ENCODE peak calls at places on chromosomes 16 and 17, in four cellular contexts. V is spleen, H is NCI-H1436 treated with DMSO at 0.1 percent for 48 hours, M is NCI-H460. B is an unnamed sample.

GRCh38 chr17:83088451-83089321 is 9.3 kb downstream of the METRNL start:
- DNase-seq in H (no peak), V (no peak), M (no peak), B (no peak)

GRCh38 chr16:64391009-64391663 is 730.7 kb downstream of the CDH11 start:
- DNase-seq in H (no peak), V (no peak), M (peak), B (no peak)

GRCh38 chr16:84884311-84885023 is 64.7 kb downstream of the CRISPLD2 start:
- DNase-seq in M (no peak), H (no peak), V (no peak), B (no peak)

GRCh38 chr17:66582373-66583111 is 252.4 kb upstream of the CACNG5 start:
- DNase-seq in H (no peak), M (no peak), V (no peak), B (no peak)

GRCh38 chr17:37710344-37710886 is 34.4 kb downstream of the HNF1B start:
- DNase-seq in M (no peak), H (peak), V (no peak), B (peak)

GRCh38 chr17:72558971-72559476 is 438.2 kb downstream of the SOX9 start:
- DNase-seq in V (peak), H (no peak), M (no peak), B (no peak)

GRCh38 chr16:82761236-82761635 is 134.5 kb downstream of the CDH13 start:
- DNase-seq in H (no peak), M (peak), V (no peak), B (peak)

GRCh38 chr17:823501-823902 is 41.3 kb downstream of the MRM3 start:
- DNase-seq in H (no peak), M (no peak), V (no peak), B (no peak)

GRCh38 chr17:76354747-76355310 is 1.1 kb upstream of the PRPSAP1 start:
- DNase-seq in V (no peak), H (no peak), M (no peak), B (no peak)

GRCh38 chr16:66523861-66524354 is 26.0 kb downstream of the TK2 start:
- DNase-seq in V (peak), M (no peak), H (no peak), B (no peak)

GRCh38 chr17:48375356-48375755 is 54.7 kb downstream of the SKAP1 start:
- DNase-seq in V (no peak), M (no peak), H (no peak), B (no peak)

GRCh38 chr17:65389426-65389825 is 172.0 kb downstream of the AXIN2 start:
- DNase-seq in V (no peak), M (no peak), H (no peak), B (no peak)

GRCh38 chr16:1133271-1133670 is 19.6 kb upstream of the CACNA1H start:
- DNase-seq in V (no peak), H (no peak), M (no peak), B (no peak)

GRCh38 chr17:37110012-37110701 is 161.4 kb downstream of the AATF start:
- DNase-seq in H (no peak), M (no peak), V (no peak), B (no peak)

GRCh38 chr17:29042679-29043538 is at the start of gene PIPOX:
- DNase-seq in V (no peak), M (no peak), H (peak), B (no peak)

GRCh38 chr17:49343273-49343672 is 18.8 kb downstream of the ZNF652 start:
- DNase-seq in H (no peak), M (no peak), V (no peak), B (no peak)

GRCh38 chr17:8479431-8479947 is 43.8 kb downstream of the NDEL1 start:
- DNase-seq in H (no peak), V (no peak), M (no peak), B (no peak)

GRCh38 chr17:42180922-42181850 is at the start of gene KCNH4:
- DNase-seq in V (peak), M (peak), H (peak), B (peak)

GRCh38 chr17:57838857-57839570 is 10.8 kb downstream of the MRPS23 start:
- DNase-seq in V (no peak), H (no peak), M (no peak), B (no peak)

GRCh38 chr16:24736758-24737157 is 7.3 kb downstream of the TNRC6A start:
- DNase-seq in M (no peak), H (no peak), V (no peak), B (no peak)

GRCh38 chr16:50841081-50841886 is 99.4 kb downstream of the CYLD start:
- DNase-seq in H (no peak), V (no peak), M (no peak), B (no peak)

GRCh38 chr16:1096164-1097082 is at the start of gene C1QTNF8:
- DNase-seq in H (no peak), M (no peak), V (no peak), B (no peak)

GRCh38 chr17:67442787-67443624 is 65.9 kb downstream of the PITPNC1 start:
- DNase-seq in V (no peak), H (no peak), M (peak), B (no peak)

GRCh38 chr16:19804538-19805323 is 79.9 kb downstream of the GPRC5B start:
- DNase-seq in V (no peak), H (peak), M (no peak), B (peak)

GRCh38 chr16:75110637-75111513 is 5.7 kb downstream of the LDHD start:
- DNase-seq in M (peak), V (peak), H (no peak), B (peak)

GRCh38 chr17:3718251-3718650 is 5.5 kb upstream of the HASPIN start:
- DNase-seq in H (no peak), V (no peak), M (no peak), B (no peak)

GRCh38 chr16:1830213-1830612 is 3.2 kb downstream of the FAHD1 start:
- DNase-seq in V (no peak), M (no peak), H (no peak), B (no peak)

GRCh38 chr16:31427441-31428276 is 501 bp downstream of the COX6A2 start:
- DNase-seq in V (peak), H (no peak), M (no peak), B (peak)

GRCh38 chr17:76678330-76678729 is 32.4 kb downstream of the MXRA7 start:
- DNase-seq in V (no peak), M (no peak), H (no peak), B (peak)